ENCODE peak calls at places on chromosome 14, in five cellular contexts. P, Y, D, E and R are unnamed samples.
A peak's percentile ranks its signal among the peaks of the same experiment; 100 is the strongest.

GRCh38 chr14:68748691-68749090 is 44.2 kb downstream of the ZFP36L1 start:
- DNase-seq in P (no peak), Y (no peak), D (no peak), E (no peak), R (no peak)

GRCh38 chr14:100072783-100073346 is 7.6 kb downstream of the EVL start:
- DNase-seq in P (peak; percentile 63), Y (peak; percentile 67), D (no peak), E (no peak), R (no peak)

GRCh38 chr14:104827173-104828055 is 26.5 kb downstream of the ZBTB42 start:
- DNase-seq in P (peak; percentile 57), Y (peak; percentile 55), D (peak; percentile 39), E (peak; percentile 37), R (peak; percentile 41)

GRCh38 chr14:91896419-91896818 is 29.1 kb upstream of the TC2N start:
- DNase-seq in P (no peak), Y (no peak), D (no peak), E (no peak), R (no peak)

GRCh38 chr14:100289916-100290606 is 16.2 kb downstream of the SLC25A29 start:
- DNase-seq in P (no peak), Y (no peak), D (no peak), E (peak; percentile 11), R (no peak)

GRCh38 chr14:61977217-61977616 is 215.0 kb downstream of the SNAPC1 start:
- DNase-seq in P (no peak), Y (no peak), D (peak; percentile 20), E (no peak), R (no peak)

GRCh38 chr14:22099942-22100763 is 426.5 kb upstream of the OR4E1 start:
- DNase-seq in P (peak; percentile 50), Y (peak; percentile 57), D (peak; percentile 51), E (peak; percentile 74), R (peak; percentile 49)

GRCh38 chr14:96213871-96214465 is 9.3 kb downstream of the BDKRB2 start:
- DNase-seq in P (no peak), Y (no peak), D (no peak), E (no peak), R (no peak)

GRCh38 chr14:50830044-50830931 is 674 bp downstream of the NIN start:
- DNase-seq in P (peak; percentile 67), Y (peak; percentile 54), D (peak; percentile 45), E (peak; percentile 45), R (peak; percentile 54)

GRCh38 chr14:93912785-93913184 is 14.4 kb upstream of the FAM181A start:
- DNase-seq in P (no peak), Y (no peak), D (no peak), E (no peak), R (no peak)

GRCh38 chr14:92844220-92844619 is 50.1 kb downstream of the GOLGA5 start:
- DNase-seq in P (peak; percentile 27), Y (no peak), D (no peak), E (no peak), R (no peak)

GRCh38 chr14:42687421-42687820 is 1080.7 kb downstream of the LRFN5 start:
- DNase-seq in P (no peak), Y (no peak), D (no peak), E (no peak), R (no peak)

GRCh38 chr14:39232554-39233415 is 930 bp upstream of the MIA2 start:
- DNase-seq in P (no peak), Y (no peak), D (peak; percentile 77), E (no peak), R (no peak)

GRCh38 chr14:100738269-100738691 is 11.6 kb downstream of the DLK1 start:
- DNase-seq in P (no peak), Y (no peak), D (no peak), E (peak; percentile 6), R (no peak)

GRCh38 chr14:29927596-29928341 is at the start of gene PRKD1:
- DNase-seq in P (no peak), Y (no peak), D (peak; percentile 75), E (peak; percentile 62), R (no peak)

GRCh38 chr14:99552572-99553216 is 51.3 kb downstream of the CCDC85C start:
- DNase-seq in P (no peak), Y (no peak), D (no peak), E (no peak), R (no peak)

GRCh38 chr14:49934638-49935037 is 41.8 kb downstream of the ARF6 start:
- DNase-seq in P (no peak), Y (no peak), D (peak; percentile 38), E (no peak), R (no peak)

GRCh38 chr14:100807979-100808734 is 17.8 kb upstream of the MEG3 start:
- DNase-seq in P (no peak), Y (no peak), D (no peak), E (no peak), R (no peak)

GRCh38 chr14:76876076-76876475 is 49.9 kb downstream of the LRRC74A start:
- DNase-seq in P (peak; percentile 57), Y (peak; percentile 41), D (peak; percentile 71), E (peak; percentile 69), R (peak; percentile 20)

GRCh38 chr14:39043352-39043943 is 59.6 kb downstream of the SEC23A start:
- DNase-seq in P (no peak), Y (no peak), D (no peak), E (no peak), R (no peak)

GRCh38 chr14:95741051-95741490 is 27.1 kb upstream of the TCL1A start:
- DNase-seq in P (no peak), Y (no peak), D (no peak), E (no peak), R (no peak)

GRCh38 chr14:94314890-94315289 is 8.2 kb downstream of the SERPINA6 start:
- DNase-seq in P (no peak), Y (no peak), D (no peak), E (no peak), R (no peak)

GRCh38 chr14:77303417-77304156 is 17.1 kb downstream of the POMT2 start:
- DNase-seq in P (peak; percentile 43), Y (no peak), D (peak; percentile 95), E (no peak), R (peak; percentile 36)

GRCh38 chr14:30382221-30382620 is 176.7 kb upstream of the G2E3 start:
- DNase-seq in P (no peak), Y (no peak), D (no peak), E (no peak), R (no peak)

GRCh38 chr14:55912344-55912743 is 205.9 kb upstream of the PELI2 start:
- DNase-seq in P (no peak), Y (no peak), D (no peak), E (no peak), R (no peak)

GRCh38 chr14:59186316-59186715 is 2.2 kb upstream of the DAAM1 start:
- DNase-seq in P (no peak), Y (no peak), D (no peak), E (no peak), R (no peak)